ENCODE peak calls at places on chromosomes 11 and 22, in five cellular contexts. N is NCI-H446, K is SW480, B is MM.1S, F is NCI-H2081. H is an unnamed sample.

GRCh38 chr11:12285811-12286222 is 91.6 kb upstream of the PARVA start:
- DNase-seq in N (no peak), K (no peak), B (no peak), F (no peak), H (no peak)

GRCh38 chr11:101509911-101510310 is 73.9 kb downstream of the TRPC6 start:
- DNase-seq in N (no peak), K (no peak), B (no peak), F (no peak), H (no peak)

GRCh38 chr11:67050139-67050538 is 6.5 kb upstream of the RHOD start:
- DNase-seq in N (no peak), K (no peak), B (no peak), F (no peak), H (peak; percentile 70)

GRCh38 chr22:37412445-37413250 is 14.6 kb downstream of the ELFN2 start:
- DNase-seq in N (no peak), K (no peak), B (no peak), F (no peak), H (no peak)

GRCh38 chr11:120516461-120517389 is 5.2 kb downstream of the GRIK4 start:
- DNase-seq in N (no peak), K (no peak), B (no peak), F (peak; percentile 12), H (peak; percentile 69)

GRCh38 chr22:43376765-43377485 is 33.8 kb upstream of the SCUBE1 start:
- DNase-seq in N (peak; percentile 51), K (no peak), B (no peak), F (peak; percentile 9), H (peak; percentile 82)

GRCh38 chr22:25745341-25746011 is 3.5 kb downstream of the MYO18B start:
- DNase-seq in N (no peak), K (no peak), B (no peak), F (no peak), H (no peak)

GRCh38 chr22:35113341-35113740 is 47.4 kb downstream of the ISX start:
- DNase-seq in N (no peak), K (no peak), B (no peak), F (no peak), H (peak; percentile 17)

GRCh38 chr11:1921576-1922141 is 2.2 kb downstream of the TNNT3 start:
- DNase-seq in N (no peak), K (no peak), B (no peak), F (no peak), H (no peak)

GRCh38 chr22:45271667-45272188 is 13.0 kb upstream of the UPK3A start:
- DNase-seq in N (no peak), K (no peak), B (no peak), F (no peak), H (no peak)

GRCh38 chr22:29580200-29580810 is 608 bp downstream of the NIPSNAP1 start:
- DNase-seq in N (peak; percentile 12), K (no peak), B (no peak), F (no peak), H (peak; percentile 74)

GRCh38 chr22:18998998-18999397 is 62.9 kb upstream of the PRODH start:
- DNase-seq in N (no peak), K (no peak), B (no peak), F (no peak), H (peak; percentile 90)

GRCh38 chr11:87281496-87281895 is 243.8 kb downstream of the TMEM135 start:
- DNase-seq in N (no peak), K (peak; percentile 9), B (no peak), F (no peak), H (no peak)

GRCh38 chr22:24006207-24006913 is 1.1 kb upstream of the GSTT4 start:
- DNase-seq in N (no peak), K (no peak), B (no peak), F (no peak), H (peak; percentile 48)

H was measured in endodermal cell.